ENCODE peak calls at places on chromosomes 3 and 15, in eight cellular contexts. One of them, this sample, is unnamed.

GRCh38 chr3:172281884-172282283 is 166.4 kb downstream of the GHSR start:
- DNase-seq in heart left ventricle: no peak
- DNase-seq in right cardiac atrium: no peak
- DNase-seq in sigmoid colon: no peak
- DNase-seq in DND-41: no peak
- DNase-seq in IMR-90: no peak
- DNase-seq in ascending aorta: no peak
- DNase-seq in HepG2: no peak
- DNase-seq in this sample: no peak

GRCh38 chr15:40439461-40440299 is 1.1 kb upstream of the BAHD1 start:
- DNase-seq in sigmoid colon: no peak
- DNase-seq in DND-41: peak; percentile 34
- DNase-seq in HepG2: peak; percentile 34
- DNase-seq in right cardiac atrium: peak; percentile 76
- DNase-seq in ascending aorta: peak; percentile 71
- DNase-seq in heart left ventricle: peak; percentile 39
- DNase-seq in IMR-90: peak; percentile 26
- DNase-seq in this sample: peak; percentile 63

GRCh38 chr3:177452487-177452886 is 255.2 kb upstream of the TBL1XR1 start:
- DNase-seq in IMR-90: peak; percentile 94
- DNase-seq in heart left ventricle: no peak
- DNase-seq in ascending aorta: no peak
- DNase-seq in sigmoid colon: no peak
- DNase-seq in right cardiac atrium: no peak
- DNase-seq in HepG2: no peak
- DNase-seq in DND-41: no peak
- DNase-seq in this sample: no peak

GRCh38 chr15:77097317-77097721 is 26.4 kb upstream of the TSPAN3 start:
- DNase-seq in right cardiac atrium: no peak
- DNase-seq in heart left ventricle: no peak
- DNase-seq in IMR-90: no peak
- DNase-seq in HepG2: no peak
- DNase-seq in ascending aorta: peak; percentile 13
- DNase-seq in sigmoid colon: no peak
- DNase-seq in DND-41: no peak
- DNase-seq in this sample: no peak

GRCh38 chr15:23532019-23532418 is 33.5 kb upstream of the MKRN3 start:
- DNase-seq in DND-41: no peak
- DNase-seq in IMR-90: no peak
- DNase-seq in heart left ventricle: no peak
- DNase-seq in sigmoid colon: no peak
- DNase-seq in HepG2: no peak
- DNase-seq in ascending aorta: no peak
- DNase-seq in right cardiac atrium: no peak
- DNase-seq in this sample: no peak

GRCh38 chr15:38597221-38597800 is 32.7 kb upstream of the RASGRP1 start:
- DNase-seq in right cardiac atrium: no peak
- DNase-seq in DND-41: no peak
- DNase-seq in HepG2: no peak
- DNase-seq in IMR-90: no peak
- DNase-seq in heart left ventricle: no peak
- DNase-seq in ascending aorta: no peak
- DNase-seq in sigmoid colon: no peak
- DNase-seq in this sample: no peak

GRCh38 chr3:32913790-32914446 is 37.5 kb upstream of the CCR4 start:
- DNase-seq in DND-41: no peak
- DNase-seq in sigmoid colon: peak; percentile 72
- DNase-seq in right cardiac atrium: peak; percentile 85
- DNase-seq in ascending aorta: peak; percentile 72
- DNase-seq in heart left ventricle: no peak
- DNase-seq in HepG2: no peak
- DNase-seq in IMR-90: no peak
- DNase-seq in this sample: no peak

GRCh38 chr3:20140881-20141280 is 45.1 kb downstream of the SGO1 start:
- DNase-seq in IMR-90: no peak
- DNase-seq in right cardiac atrium: no peak
- DNase-seq in DND-41: no peak
- DNase-seq in ascending aorta: no peak
- DNase-seq in HepG2: no peak
- DNase-seq in heart left ventricle: no peak
- DNase-seq in sigmoid colon: no peak
- DNase-seq in this sample: no peak

GRCh38 chr15:79675982-79676381 is 220.8 kb downstream of the MTHFS start:
- DNase-seq in HepG2: no peak
- DNase-seq in IMR-90: no peak
- DNase-seq in DND-41: no peak
- DNase-seq in right cardiac atrium: no peak
- DNase-seq in heart left ventricle: no peak
- DNase-seq in sigmoid colon: no peak
- DNase-seq in ascending aorta: no peak
- DNase-seq in this sample: no peak

GRCh38 chr15:58517682-58518525 is 86.1 kb downstream of the LIPC start:
- DNase-seq in heart left ventricle: no peak
- DNase-seq in sigmoid colon: no peak
- DNase-seq in IMR-90: no peak
- DNase-seq in right cardiac atrium: no peak
- DNase-seq in DND-41: peak; percentile 40
- DNase-seq in ascending aorta: no peak
- DNase-seq in HepG2: no peak
- DNase-seq in this sample: no peak

GRCh38 chr3:127204841-127205582 is 12.1 kb downstream of the PRR23E start:
- DNase-seq in ascending aorta: no peak
- DNase-seq in right cardiac atrium: no peak
- DNase-seq in HepG2: no peak
- DNase-seq in DND-41: no peak
- DNase-seq in IMR-90: no peak
- DNase-seq in sigmoid colon: peak; percentile 28
- DNase-seq in heart left ventricle: no peak
- DNase-seq in this sample: no peak

GRCh38 chr15:26970712-26971210 is at the start of gene GABRG3:
- DNase-seq in ascending aorta: no peak
- DNase-seq in IMR-90: no peak
- DNase-seq in heart left ventricle: no peak
- DNase-seq in DND-41: no peak
- DNase-seq in HepG2: no peak
- DNase-seq in right cardiac atrium: peak; percentile 13
- DNase-seq in sigmoid colon: no peak
- DNase-seq in this sample: no peak

GRCh38 chr15:66770518-66771350 is 68.7 kb downstream of the SMAD6 start:
- DNase-seq in DND-41: no peak
- DNase-seq in heart left ventricle: no peak
- DNase-seq in ascending aorta: no peak
- DNase-seq in IMR-90: no peak
- DNase-seq in sigmoid colon: peak; percentile 48
- DNase-seq in right cardiac atrium: no peak
- DNase-seq in HepG2: peak; percentile 93
- DNase-seq in this sample: no peak
- H3K4me1 ChIP-seq in DND-41: no peaks in the 10 kb centered on the region
- H3K4me1 ChIP-seq in heart left ventricle: peaks cover 40% of the 10 kb centered on the region
- H3K4me1 ChIP-seq in ascending aorta: peaks cover 22% of the 10 kb centered on the region
- H3K4me1 ChIP-seq in IMR-90: peaks cover 48% of the 10 kb centered on the region
- H3K4me1 ChIP-seq in sigmoid colon: peaks cover 46% of the 10 kb centered on the region
- H3K4me1 ChIP-seq in right cardiac atrium: peaks cover 55% of the 10 kb centered on the region
- H3K4me1 ChIP-seq in HepG2: peaks cover 89% of the 10 kb centered on the region
- H3K4me1 ChIP-seq in this sample: peaks cover under 1% of the 10 kb centered on the region

GRCh38 chr3:141266797-141267555 is 35.4 kb downstream of the PXYLP1 start:
- DNase-seq in HepG2: no peak
- DNase-seq in right cardiac atrium: no peak
- DNase-seq in DND-41: peak; percentile 73
- DNase-seq in heart left ventricle: no peak
- DNase-seq in IMR-90: no peak
- DNase-seq in sigmoid colon: no peak
- DNase-seq in ascending aorta: no peak
- DNase-seq in this sample: peak; percentile 63
- H3K4me3 ChIP-seq in HepG2: no peak overlapping the region
- H3K4me3 ChIP-seq in right cardiac atrium: peak overlapping the region; percentile 28
- H3K4me3 ChIP-seq in DND-41: no peak overlapping the region
- H3K4me3 ChIP-seq in heart left ventricle: peak overlapping the region; percentile 19
- H3K4me3 ChIP-seq in IMR-90: no peak overlapping the region
- H3K4me3 ChIP-seq in sigmoid colon: no peak overlapping the region
- H3K4me3 ChIP-seq in ascending aorta: peak overlapping the region; percentile 18
- H3K4me3 ChIP-seq in this sample: peak overlapping the region; percentile 66

GRCh38 chr15:67969892-67970291 is 84.2 kb upstream of the PIAS1 start:
- DNase-seq in DND-41: no peak
- DNase-seq in sigmoid colon: no peak
- DNase-seq in IMR-90: no peak
- DNase-seq in heart left ventricle: no peak
- DNase-seq in right cardiac atrium: no peak
- DNase-seq in HepG2: no peak
- DNase-seq in ascending aorta: no peak
- DNase-seq in this sample: no peak
- H3K9me3 ChIP-seq in DND-41: no peaks in the 10 kb centered on the region
- H3K9me3 ChIP-seq in sigmoid colon: no peaks in the 10 kb centered on the region
- H3K9me3 ChIP-seq in IMR-90: peaks cover 2% of the 10 kb centered on the region
- H3K9me3 ChIP-seq in heart left ventricle: no peaks in the 10 kb centered on the region
- H3K9me3 ChIP-seq in right cardiac atrium: no peaks in the 10 kb centered on the region
- H3K9me3 ChIP-seq in HepG2: no peaks in the 10 kb centered on the region
- H3K9me3 ChIP-seq in ascending aorta: no peaks in the 10 kb centered on the region
- H3K9me3 ChIP-seq in this sample: no peaks in the 10 kb centered on the region

GRCh38 chr3:41221278-41221677 is 22.0 kb downstream of the CTNNB1 start:
- DNase-seq in DND-41: no peak
- DNase-seq in heart left ventricle: no peak
- DNase-seq in sigmoid colon: no peak
- DNase-seq in HepG2: no peak
- DNase-seq in right cardiac atrium: no peak
- DNase-seq in IMR-90: no peak
- DNase-seq in ascending aorta: no peak
- DNase-seq in this sample: no peak

GRCh38 chr3:41223078-41223477 is 23.8 kb downstream of the CTNNB1 start:
- DNase-seq in right cardiac atrium: no peak
- DNase-seq in ascending aorta: no peak
- DNase-seq in heart left ventricle: no peak
- DNase-seq in IMR-90: no peak
- DNase-seq in DND-41: no peak
- DNase-seq in sigmoid colon: no peak
- DNase-seq in HepG2: no peak
- DNase-seq in this sample: no peak

GRCh38 chr3:41222012-41222411 is 22.7 kb downstream of the CTNNB1 start:
- DNase-seq in IMR-90: no peak
- DNase-seq in DND-41: no peak
- DNase-seq in HepG2: no peak
- DNase-seq in right cardiac atrium: no peak
- DNase-seq in ascending aorta: no peak
- DNase-seq in sigmoid colon: no peak
- DNase-seq in heart left ventricle: no peak
- DNase-seq in this sample: no peak

GRCh38 chr3:41223691-41224090 is 24.4 kb downstream of the CTNNB1 start:
- DNase-seq in IMR-90: no peak
- DNase-seq in sigmoid colon: no peak
- DNase-seq in ascending aorta: no peak
- DNase-seq in DND-41: no peak
- DNase-seq in right cardiac atrium: no peak
- DNase-seq in HepG2: no peak
- DNase-seq in heart left ventricle: no peak
- DNase-seq in this sample: no peak

GRCh38 chr3:41222508-41222907 is 23.2 kb downstream of the CTNNB1 start:
- DNase-seq in DND-41: no peak
- DNase-seq in sigmoid colon: no peak
- DNase-seq in right cardiac atrium: no peak
- DNase-seq in heart left ventricle: no peak
- DNase-seq in IMR-90: no peak
- DNase-seq in ascending aorta: no peak
- DNase-seq in HepG2: no peak
- DNase-seq in this sample: no peak
- H3K4me1 ChIP-seq in DND-41: no peaks in the 10 kb centered on the region
- H3K4me1 ChIP-seq in sigmoid colon: peaks cover 61% of the 10 kb centered on the region
- H3K4me1 ChIP-seq in right cardiac atrium: peaks cover 15% of the 10 kb centered on the region
- H3K4me1 ChIP-seq in heart left ventricle: peaks cover 79% of the 10 kb centered on the region
- H3K4me1 ChIP-seq in IMR-90: peaks cover 14% of the 10 kb centered on the region
- H3K4me1 ChIP-seq in ascending aorta: no peaks in the 10 kb centered on the region
- H3K4me1 ChIP-seq in HepG2: peaks cover 46% of the 10 kb centered on the region
- H3K4me1 ChIP-seq in this sample: peaks cover 51% of the 10 kb centered on the region

GRCh38 chr15:54636147-54636546 is 560.6 kb downstream of the RSL24D1 start:
- DNase-seq in sigmoid colon: no peak
- DNase-seq in ascending aorta: no peak
- DNase-seq in IMR-90: no peak
- DNase-seq in heart left ventricle: no peak
- DNase-seq in DND-41: no peak
- DNase-seq in HepG2: no peak
- DNase-seq in right cardiac atrium: no peak
- DNase-seq in this sample: no peak
- H3K4me3 ChIP-seq in sigmoid colon: no peak overlapping the region
- H3K4me3 ChIP-seq in ascending aorta: no peak overlapping the region
- H3K4me3 ChIP-seq in IMR-90: no peak overlapping the region
- H3K4me3 ChIP-seq in heart left ventricle: no peak overlapping the region
- H3K4me3 ChIP-seq in DND-41: no peak overlapping the region
- H3K4me3 ChIP-seq in HepG2: no peak overlapping the region
- H3K4me3 ChIP-seq in right cardiac atrium: no peak overlapping the region
- H3K4me3 ChIP-seq in this sample: no peak overlapping the region

DNA sequence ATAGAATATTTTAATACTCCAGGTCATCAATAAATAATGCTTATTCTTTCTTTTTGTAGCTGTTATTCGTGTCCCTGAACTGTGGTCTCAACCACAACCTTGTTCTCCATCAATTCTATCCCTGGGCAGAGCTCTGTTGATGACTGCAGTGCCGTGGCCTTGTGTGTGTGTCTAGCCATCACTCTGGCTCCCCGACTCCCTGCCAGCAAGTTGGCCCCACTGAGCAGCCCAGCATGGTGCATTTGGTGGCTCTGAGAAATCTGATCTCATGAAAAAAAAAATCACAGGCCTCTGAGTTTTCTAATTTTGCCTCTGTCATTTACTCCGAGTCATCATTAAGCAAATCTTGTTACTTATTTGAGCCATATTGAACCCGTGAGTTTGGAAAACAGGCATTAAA is 164.7 kb downstream of the GOLGA6L6 start:
- DNase-seq in DND-41: no peak
- DNase-seq in ascending aorta: no peak
- DNase-seq in right cardiac atrium: no peak
- DNase-seq in HepG2: no peak
- DNase-seq in sigmoid colon: no peak
- DNase-seq in IMR-90: no peak
- DNase-seq in heart left ventricle: no peak
- DNase-seq in this sample: no peak
- H3K9me3 ChIP-seq in DND-41: no peaks in the 10 kb centered on the region
- H3K9me3 ChIP-seq in ascending aorta: no peaks in the 10 kb centered on the region
- H3K9me3 ChIP-seq in right cardiac atrium: no peaks in the 10 kb centered on the region
- H3K9me3 ChIP-seq in HepG2: no peaks in the 10 kb centered on the region
- H3K9me3 ChIP-seq in sigmoid colon: no peaks in the 10 kb centered on the region
- H3K9me3 ChIP-seq in IMR-90: peaks cover 31% of the 10 kb centered on the region
- H3K9me3 ChIP-seq in heart left ventricle: no peaks in the 10 kb centered on the region
- H3K9me3 ChIP-seq in this sample: no peaks in the 10 kb centered on the region

DNA sequence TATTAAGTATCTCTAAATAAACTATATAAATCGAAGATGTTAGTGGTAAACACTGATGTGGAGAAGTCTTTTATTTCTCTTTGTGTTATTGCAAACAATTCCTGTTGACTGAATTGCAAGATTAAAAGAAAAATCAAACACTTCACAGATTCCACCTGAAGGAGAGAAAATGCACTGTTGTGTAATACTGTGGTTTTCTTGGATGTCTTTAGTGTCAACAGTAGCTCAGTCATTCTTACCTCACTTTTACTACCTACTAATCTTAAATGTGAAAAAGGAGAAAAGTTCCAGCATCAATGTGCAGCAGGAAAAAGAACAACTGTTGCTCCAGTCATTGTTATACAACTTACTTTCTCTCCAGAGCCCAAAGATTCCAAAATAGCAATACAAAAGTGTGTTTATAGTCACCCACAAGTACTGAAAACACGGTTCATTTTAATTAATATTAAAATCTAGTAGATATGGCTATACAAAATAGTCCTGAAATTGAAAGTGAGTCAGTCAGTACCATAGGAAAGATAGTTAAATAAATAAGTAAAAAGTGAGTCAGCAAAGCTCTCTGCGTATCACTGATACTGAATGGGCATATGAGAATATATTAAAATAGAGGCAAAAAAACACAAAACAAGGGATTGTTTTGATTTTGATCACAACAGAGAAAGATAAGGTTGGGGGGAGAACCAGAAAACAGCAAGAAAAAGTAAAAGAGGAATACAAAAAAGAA is 90.5 kb upstream of the CSPG5 start:
- DNase-seq in sigmoid colon: no peak
- DNase-seq in right cardiac atrium: no peak
- DNase-seq in heart left ventricle: no peak
- DNase-seq in ascending aorta: no peak
- DNase-seq in DND-41: no peak
- DNase-seq in HepG2: no peak
- DNase-seq in IMR-90: peak; percentile 66
- DNase-seq in this sample: no peak
- H3K4me1 ChIP-seq in sigmoid colon: no peaks in the 10 kb centered on the region
- H3K4me1 ChIP-seq in right cardiac atrium: no peaks in the 10 kb centered on the region
- H3K4me1 ChIP-seq in heart left ventricle: no peaks in the 10 kb centered on the region
- H3K4me1 ChIP-seq in ascending aorta: no peaks in the 10 kb centered on the region
- H3K4me1 ChIP-seq in DND-41: no peaks in the 10 kb centered on the region
- H3K4me1 ChIP-seq in HepG2: no peaks in the 10 kb centered on the region
- H3K4me1 ChIP-seq in IMR-90: peaks cover 4% of the 10 kb centered on the region
- H3K4me1 ChIP-seq in this sample: no peaks in the 10 kb centered on the region